ENCODE peak calls at places on chromosomes 6 and 20, in five cellular contexts. L is choroid plexus epithelial cell, C is sigmoid colon, I is fibroblast of pulmonary artery, Z is AG10803. Q is an unnamed sample.

GRCh38 chr6:47440722-47441121 is 36.9 kb upstream of the CD2AP start:
- DNase-seq in Z (no peak), I (no peak), L (no peak), C (no peak), Q (no peak)

GRCh38 chr20:16036331-16036730 is 536.9 kb downstream of the KIF16B start:
- DNase-seq in Z (no peak), I (no peak), C (no peak), L (peak; percentile 28), Q (no peak)

GRCh38 chr6:17470953-17471335 is 77.5 kb downstream of the CAP2 start:
- DNase-seq in I (peak; percentile 96), Z (peak; percentile 94), L (peak; percentile 82), C (no peak), Q (no peak)

GRCh38 chr20:62887860-62888239 is 26.2 kb upstream of the TCFL5 start:
- DNase-seq in C (no peak), L (no peak), Z (no peak), I (no peak), Q (no peak)

GRCh38 chr20:49595811-49596545 is 28.0 kb upstream of the PTGIS start:
- DNase-seq in I (peak; percentile 45), Z (peak; percentile 68), L (peak; percentile 78), C (peak; percentile 81), Q (peak; percentile 81)

GRCh38 chr6:20056350-20056992 is 155.8 kb downstream of the MBOAT1 start:
- DNase-seq in L (peak; percentile 83), Z (peak; percentile 58), C (no peak), I (peak; percentile 78), Q (peak; percentile 66)

GRCh38 chr6:12751694-12752304 is 35.2 kb downstream of the PHACTR1 start:
- DNase-seq in I (peak; percentile 68), Z (peak; percentile 62), L (peak; percentile 61), C (no peak), Q (peak; percentile 56)

GRCh38 chr20:53914091-53914860 is 156.1 kb downstream of the BCAS1 start:
- DNase-seq in Z (peak; percentile 75), I (peak; percentile 61), C (no peak), L (peak; percentile 53), Q (peak; percentile 57)

GRCh38 chr6:123524781-123525180 is 112.0 kb downstream of the TRDN start:
- DNase-seq in L (no peak), I (no peak), Z (no peak), C (no peak), Q (no peak)

GRCh38 chr6:161228911-161229591 is 44.8 kb downstream of the AGPAT4 start:
- DNase-seq in C (no peak), L (peak; percentile 91), Z (peak; percentile 90), I (peak; percentile 82), Q (peak; percentile 91)

GRCh38 chr20:32849577-32849976 is 9.1 kb upstream of the EFCAB8 start:
- DNase-seq in L (no peak), C (no peak), I (no peak), Z (no peak), Q (no peak)
- TF ChIP-seq CTCF in L (no peak), C (no peak), I (no peak), Z (no peak), Q (no peak)

GRCh38 chr6:33592595-33593413 is 12.7 kb upstream of the BAK1 start:
- DNase-seq in I (no peak), Z (no peak), C (no peak), L (no peak), Q (no peak)
- H3K4me3 ChIP-seq in I (no peak overlapping the region), Z (no peak overlapping the region), C (no peak overlapping the region), L (peak overlapping the region; percentile 35), Q (no peak overlapping the region)

DNA sequence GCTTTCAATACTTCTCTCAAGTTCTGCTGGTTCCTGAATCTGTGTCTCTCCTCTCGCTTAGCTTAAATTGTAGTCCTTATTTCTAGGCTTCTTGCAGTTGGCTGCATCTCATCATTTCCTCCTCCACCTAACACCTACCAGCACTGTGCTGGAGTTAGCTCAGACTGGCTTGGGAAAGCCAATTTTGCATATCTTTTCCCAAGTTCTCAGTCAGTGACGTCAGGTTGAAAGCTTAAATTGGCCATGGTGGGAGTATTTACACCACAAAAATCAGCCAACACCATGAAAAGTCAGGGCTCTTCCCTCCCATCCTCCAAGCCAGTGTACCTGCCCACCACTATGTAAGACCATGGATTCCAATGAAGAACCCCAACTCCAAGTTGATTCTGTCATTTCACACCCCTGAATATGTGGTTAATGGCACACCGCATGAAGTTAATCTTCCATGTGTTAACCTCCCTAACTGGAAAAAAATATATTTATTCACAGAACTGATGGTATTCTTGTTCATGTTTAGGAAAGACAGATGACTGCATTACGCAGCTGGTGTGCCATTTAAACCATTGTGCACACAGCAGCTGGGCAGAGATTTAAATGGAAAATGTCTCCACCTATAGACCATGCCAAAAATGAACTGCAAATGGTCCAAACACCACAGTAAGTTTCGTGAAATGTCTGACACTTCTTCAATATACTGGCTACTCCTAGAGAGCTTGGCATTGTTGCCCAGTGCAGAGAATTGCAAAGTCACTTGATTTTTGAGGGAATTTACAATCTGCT is 274.1 kb upstream of the MAP3K7 start:
- DNase-seq in C (no peak), I (peak; percentile 1), L (peak; percentile 4), Z (no peak), Q (no peak)
- TF ChIP-seq CTCF in C (no peak), I (no peak), L (no peak), Z (peak; percentile 14), Q (no peak)

DNA sequence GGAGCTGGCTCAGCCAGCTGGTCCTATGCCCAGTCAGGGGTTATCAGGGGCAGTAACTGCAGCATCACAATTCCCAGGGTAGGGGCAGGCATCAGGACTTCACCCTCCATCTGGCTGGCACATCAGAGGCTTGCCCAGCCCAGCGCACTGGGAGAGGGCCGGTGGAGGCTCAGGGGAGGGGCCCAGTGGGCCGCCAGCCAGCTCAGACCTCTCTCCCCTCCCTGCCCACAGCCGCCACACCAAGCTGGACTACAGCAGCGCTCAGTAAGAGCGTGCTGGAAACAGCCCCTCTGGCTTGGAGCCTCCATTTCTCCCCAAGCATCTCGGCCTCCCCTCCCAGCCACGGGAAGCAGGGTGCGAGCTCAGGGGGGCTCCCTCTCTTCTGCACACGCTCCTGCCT is 22.0 kb downstream of the ADA start:
- DNase-seq in Z (no peak), L (no peak), C (no peak), I (no peak), Q (no peak)
- H3K4me3 ChIP-seq in Z (no peak overlapping the region), L (no peak overlapping the region), C (no peak overlapping the region), I (no peak overlapping the region), Q (no peak overlapping the region)

GRCh38 chr20:3705491-3705969 is 6.9 kb downstream of the SIGLEC1 start:
- DNase-seq in I (no peak), Z (no peak), C (no peak), L (no peak), Q (no peak)

GRCh38 chr20:3705970-3706739 is 6.2 kb downstream of the SIGLEC1 start:
- DNase-seq in Z (no peak), C (no peak), L (no peak), I (no peak), Q (no peak)

GRCh38 chr20:3701061-3701998 is 11.1 kb downstream of the SIGLEC1 start:
- DNase-seq in I (no peak), C (no peak), L (no peak), Z (no peak), Q (no peak)

GRCh38 chr20:3704085-3704484 is 8.3 kb downstream of the SIGLEC1 start:
- DNase-seq in L (no peak), Z (no peak), C (no peak), I (no peak), Q (no peak)

DNA sequence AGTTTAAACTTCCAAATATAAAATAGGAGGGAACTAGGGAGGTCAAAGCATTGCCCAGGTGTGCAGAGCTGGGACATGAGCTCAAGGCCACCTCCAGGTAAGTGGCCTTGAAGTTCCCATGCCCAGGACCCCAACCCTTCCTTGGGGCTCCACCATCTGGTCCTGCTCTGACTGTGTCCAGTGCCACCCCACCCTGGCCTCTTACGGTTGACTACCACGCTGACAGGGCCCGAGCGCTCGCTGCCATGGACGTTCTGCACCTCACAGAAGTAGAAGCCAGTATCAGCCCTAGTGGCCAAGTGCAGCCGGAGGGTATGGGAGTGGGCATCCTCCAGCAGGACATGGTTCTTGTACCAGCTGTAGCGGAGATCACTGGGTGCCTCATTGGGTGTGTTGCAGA is 9.4 kb downstream of the SIGLEC1 start:
- DNase-seq in I (no peak), C (no peak), L (no peak), Z (no peak), Q (no peak)
- TF ChIP-seq CTCF in I (no peak), C (no peak), L (no peak), Z (no peak), Q (no peak)

GRCh38 chr20:23125159-23125558 is 39.0 kb upstream of the CD93 start:
- DNase-seq in C (peak; percentile 57), Z (no peak), I (no peak), L (no peak), Q (no peak)
- H3K4me3 ChIP-seq in C (no peak overlapping the region), Z (no peak overlapping the region), I (no peak overlapping the region), L (no peak overlapping the region), Q (no peak overlapping the region)

GRCh38 chr6:138278326-138278725 is 60.0 kb upstream of the PBOV1 start:
- DNase-seq in I (peak; percentile 46), C (no peak), L (peak; percentile 62), Z (peak; percentile 23), Q (peak; percentile 43)
- TF ChIP-seq CTCF in I (peak; percentile 42), C (no peak), L (peak; percentile 70), Z (peak; percentile 52), Q (peak; percentile 65)

GRCh38 chr6:159170999-159171712 is 2.0 kb downstream of the FNDC1 start:
- DNase-seq in L (peak; percentile 91), C (no peak), I (peak; percentile 72), Z (peak; percentile 82), Q (peak; percentile 80)

GRCh38 chr6:159169557-159170332 is 545 bp downstream of the FNDC1 start:
- DNase-seq in Z (peak; percentile 47), I (peak; percentile 29), L (peak; percentile 41), C (peak; percentile 69), Q (peak; percentile 46)

GRCh38 chr6:159169193-159169555 is at the start of gene FNDC1:
- DNase-seq in L (no peak), C (no peak), I (no peak), Z (peak; percentile 31), Q (no peak)

GRCh38 chr6:159170333-159170672 is 1.1 kb downstream of the FNDC1 start:
- DNase-seq in L (peak; percentile 71), C (no peak), Z (peak; percentile 45), I (peak; percentile 7), Q (peak; percentile 55)

DNA sequence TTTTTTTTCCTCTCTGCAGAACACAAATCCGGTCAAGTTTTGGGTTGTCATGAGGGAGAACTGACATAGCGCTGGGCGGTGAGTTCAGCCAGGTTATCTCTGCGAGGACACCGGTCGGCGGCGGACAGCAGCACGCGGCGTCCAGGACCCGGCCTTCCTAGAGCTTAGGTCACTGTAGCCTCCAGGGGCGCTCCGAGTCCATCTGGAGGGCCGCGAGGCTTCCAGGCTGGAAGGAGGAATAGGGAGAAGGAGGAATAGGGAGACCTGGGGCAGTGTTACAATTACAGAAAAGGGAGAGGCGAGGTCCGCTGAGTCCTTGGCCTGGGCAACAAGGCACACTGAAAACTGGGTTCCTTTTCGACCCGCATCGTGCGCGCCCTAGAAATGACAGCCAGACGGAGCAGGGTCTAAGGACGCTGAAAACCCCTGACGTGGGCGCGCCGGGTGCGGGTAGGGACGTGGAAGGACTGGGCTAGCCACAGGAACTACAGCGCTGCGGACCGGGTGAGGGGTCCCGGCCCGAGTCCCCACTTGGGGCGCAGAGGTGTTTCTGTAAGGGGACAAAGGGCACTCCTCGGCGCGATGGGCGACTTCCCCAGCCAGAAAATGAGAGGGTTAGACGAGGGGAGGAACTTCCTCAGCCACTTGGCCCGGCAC is 536 bp upstream of the FNDC1 start:
- DNase-seq in C (peak; percentile 85), I (peak; percentile 50), Z (peak; percentile 54), L (no peak), Q (peak; percentile 31)
- H3K4me3 ChIP-seq in C (peak overlapping the region; percentile 7), I (peak overlapping the region; percentile 34), Z (peak overlapping the region; percentile 54), L (peak overlapping the region; percentile 38), Q (peak overlapping the region; percentile 23)

Q was measured in astrocyte of the spinal cord.